ENCODE peak calls at places on chromosomes 12 and 14, in four cellular contexts. M, H, W and I are unnamed samples.
A peak's percentile ranks its signal among the peaks of the same experiment; 100 is the strongest.

GRCh38 chr12:724194-724855 is 28.1 kb upstream of the WNK1 start:
- DNase-seq in M (no peak), H (peak; percentile 17), W (peak; percentile 71), I (peak; percentile 67)

GRCh38 chr12:31651893-31652521 is 7.5 kb upstream of the ETFBKMT start:
- DNase-seq in M (no peak), H (no peak), W (no peak), I (no peak)

GRCh38 chr12:79934309-79935020 is 432 bp downstream of the PPP1R12A start:
- DNase-seq in M (no peak), H (peak; percentile 56), W (peak; percentile 49), I (peak; percentile 43)

GRCh38 chr14:71138236-71139057 is 231.2 kb downstream of the PCNX1 start:
- DNase-seq in M (no peak), H (no peak), W (peak; percentile 31), I (no peak)

GRCh38 chr12:71594214-71594948 is 69.3 kb downstream of the ZFC3H1 start:
- DNase-seq in M (no peak), H (no peak), W (peak; percentile 41), I (no peak)

GRCh38 chr14:53538316-53538851 is 385.3 kb upstream of the DDHD1 start:
- DNase-seq in M (no peak), H (no peak), W (no peak), I (no peak)

GRCh38 chr12:80195143-80195726 is 95.9 kb downstream of the OTOGL start:
- DNase-seq in M (peak; percentile 66), H (no peak), W (peak; percentile 75), I (peak; percentile 47)

GRCh38 chr14:50425816-50426215 is 29.1 kb upstream of the CDKL1 start:
- DNase-seq in M (no peak), H (no peak), W (no peak), I (no peak)

GRCh38 chr12:795305-795704 is 42.9 kb downstream of the WNK1 start:
- DNase-seq in M (no peak), H (peak; percentile 80), W (peak; percentile 84), I (no peak)

GRCh38 chr14:103206023-103206481 is 82.8 kb downstream of the TNFAIP2 start:
- DNase-seq in M (no peak), H (no peak), W (no peak), I (no peak)

GRCh38 chr14:20455355-20456300 is 602 bp downstream of the APEX1 start:
- DNase-seq in M (peak; percentile 87), H (no peak), W (no peak), I (peak; percentile 33)

GRCh38 chr12:124660846-124661245 is 93.4 kb upstream of the NCOR2 start:
- DNase-seq in M (no peak), H (no peak), W (peak; percentile 93), I (no peak)

GRCh38 chr12:118103231-118103600 is 595 bp downstream of the VSIG10 start:
- DNase-seq in M (no peak), H (peak; percentile 34), W (peak; percentile 55), I (no peak)

GRCh38 chr12:113231275-113232231 is 10.3 kb downstream of the TPCN1 start:
- DNase-seq in M (no peak), H (no peak), W (peak; percentile 47), I (peak; percentile 49)

GRCh38 chr12:94718114-94718513 is 67.8 kb upstream of the TMCC3 start:
- DNase-seq in M (no peak), H (no peak), W (peak; percentile 59), I (no peak)

GRCh38 chr14:79320561-79320960 is 890.7 kb downstream of the DIO2 start:
- DNase-seq in M (no peak), H (no peak), W (no peak), I (no peak)

GRCh38 chr14:92207012-92207927 is 85.5 kb downstream of the CPSF2 start:
- DNase-seq in M (no peak), H (no peak), W (no peak), I (no peak)

GRCh38 chr14:24378981-24379906 is 11.3 kb downstream of the NFATC4 start:
- DNase-seq in M (peak; percentile 14), H (no peak), W (no peak), I (no peak)

GRCh38 chr14:41699506-41699905 is 92.8 kb downstream of the LRFN5 start:
- DNase-seq in M (no peak), H (no peak), W (no peak), I (no peak)

GRCh38 chr12:116093915-116094314 is 183.6 kb downstream of the MED13L start:
- DNase-seq in M (no peak), H (no peak), W (no peak), I (no peak)

GRCh38 chr12:58204086-58204485 is 262.7 kb downstream of the ATP23 start:
- DNase-seq in M (no peak), H (no peak), W (no peak), I (no peak)